ENCODE peak calls at places on chromosomes 5 and 9, in ten cellular contexts. D is astrocyte; F is lower leg skin; V is A549; I is nephron progenitor cell; Z is CD4-positive, alpha-beta T cell; U is endothelial cell; C is esophagus squamous epithelium; J is RWPE1; S is heart left ventricle. N is an unnamed sample.

GRCh38 chr5:75457691-75458090 is 53.7 kb downstream of the CERT1 start:
- DNase-seq in D (no peak), F (no peak), V (no peak), I (no peak), Z (no peak), U (no peak), C (no peak), J (peak; percentile 38), S (no peak), N (no peak)

GRCh38 chr9:4038182-4038723 is 261.6 kb downstream of the GLIS3 start:
- DNase-seq in D (peak; percentile 91), F (no peak), V (no peak), I (no peak), Z (no peak), U (no peak), C (no peak), J (no peak), S (no peak), N (no peak)

GRCh38 chr5:58462623-58463230 is 2.8 kb upstream of the PLK2 start:
- DNase-seq in D (peak; percentile 38), F (peak; percentile 34), V (peak; percentile 31), I (peak; percentile 40), Z (peak; percentile 17), U (peak; percentile 48), C (no peak), J (peak; percentile 54), S (peak; percentile 20), N (no peak)

GRCh38 chr9:91085499-91086291 is 276.0 kb downstream of the AUH start:
- DNase-seq in D (no peak), F (no peak), V (no peak), I (no peak), Z (no peak), U (no peak), C (no peak), J (no peak), S (no peak), N (no peak)

GRCh38 chr9:105415344-105415980 is 32.4 kb upstream of the FSD1L start:
- DNase-seq in D (peak; percentile 4), F (peak; percentile 39), V (peak; percentile 59), I (peak; percentile 76), Z (peak; percentile 48), U (peak; percentile 66), C (no peak), J (peak; percentile 74), S (peak; percentile 49), N (peak; percentile 39)

GRCh38 chr5:72108200-72109050 is 1.1 kb downstream of the MAP1B start:
- DNase-seq in D (peak; percentile 58), F (peak; percentile 65), V (peak; percentile 61), I (peak; percentile 80), Z (no peak), U (peak; percentile 78), C (no peak), J (peak; percentile 79), S (peak; percentile 83), N (no peak)

GRCh38 chr9:78542491-78543175 is 245.7 kb downstream of the PSAT1 start:
- DNase-seq in D (no peak), F (no peak), V (no peak), I (peak; percentile 12), Z (no peak), U (no peak), C (no peak), J (no peak), S (no peak), N (no peak)

GRCh38 chr9:26746357-26747072 is 146.1 kb downstream of the CAAP1 start:
- DNase-seq in D (peak; percentile 14), F (no peak), V (peak; percentile 13), I (no peak), Z (no peak), U (no peak), C (no peak), J (peak; percentile 60), S (no peak), N (no peak)

GRCh38 chr5:62708481-62709325 is 130.1 kb downstream of the LRRC70 start:
- DNase-seq in D (no peak), F (no peak), V (no peak), I (no peak), Z (no peak), U (no peak), C (no peak), J (no peak), S (no peak), N (no peak)

GRCh38 chr9:17630531-17630949 is 51.7 kb downstream of the SH3GL2 start:
- DNase-seq in D (no peak), F (no peak), V (no peak), I (no peak), Z (no peak), U (no peak), C (no peak), J (no peak), S (no peak), N (no peak)

GRCh38 chr5:168207450-168208029 is 83.9 kb upstream of the WWC1 start:
- DNase-seq in D (no peak), F (no peak), V (no peak), I (no peak), Z (no peak), U (no peak), C (no peak), J (no peak), S (no peak), N (no peak)

GRCh38 chr9:132858756-132859155 is 19.3 kb downstream of the AK8 start:
- DNase-seq in D (no peak), F (no peak), V (no peak), I (no peak), Z (no peak), U (no peak), C (no peak), J (no peak), S (no peak), N (no peak)

GRCh38 chr9:132857031-132857430 is 21.1 kb downstream of the AK8 start:
- DNase-seq in D (peak; percentile 39), F (peak; percentile 57), V (no peak), I (no peak), Z (no peak), U (no peak), C (no peak), J (no peak), S (peak; percentile 28), N (no peak)

GRCh38 chr9:132855904-132856303 is 22.2 kb downstream of the AK8 start:
- DNase-seq in D (no peak), F (no peak), V (no peak), I (no peak), Z (no peak), U (no peak), C (no peak), J (no peak), S (no peak), N (no peak)

GRCh38 chr9:132854832-132855231 is 23.3 kb downstream of the AK8 start:
- DNase-seq in D (no peak), F (no peak), V (no peak), I (no peak), Z (no peak), U (no peak), C (no peak), J (no peak), S (no peak), N (no peak)

GRCh38 chr9:132857601-132858342 is 20.3 kb downstream of the AK8 start:
- DNase-seq in D (no peak), F (no peak), V (no peak), I (peak; percentile 33), Z (no peak), U (no peak), C (no peak), J (no peak), S (no peak), N (no peak)
- TF ChIP-seq CTCF in D (peak; percentile 3), F (no peak), V (no peak), I (no peak), Z (no peak), U (no peak), C (no peak), J (no peak), S (no peak), N (no peak)

DNA sequence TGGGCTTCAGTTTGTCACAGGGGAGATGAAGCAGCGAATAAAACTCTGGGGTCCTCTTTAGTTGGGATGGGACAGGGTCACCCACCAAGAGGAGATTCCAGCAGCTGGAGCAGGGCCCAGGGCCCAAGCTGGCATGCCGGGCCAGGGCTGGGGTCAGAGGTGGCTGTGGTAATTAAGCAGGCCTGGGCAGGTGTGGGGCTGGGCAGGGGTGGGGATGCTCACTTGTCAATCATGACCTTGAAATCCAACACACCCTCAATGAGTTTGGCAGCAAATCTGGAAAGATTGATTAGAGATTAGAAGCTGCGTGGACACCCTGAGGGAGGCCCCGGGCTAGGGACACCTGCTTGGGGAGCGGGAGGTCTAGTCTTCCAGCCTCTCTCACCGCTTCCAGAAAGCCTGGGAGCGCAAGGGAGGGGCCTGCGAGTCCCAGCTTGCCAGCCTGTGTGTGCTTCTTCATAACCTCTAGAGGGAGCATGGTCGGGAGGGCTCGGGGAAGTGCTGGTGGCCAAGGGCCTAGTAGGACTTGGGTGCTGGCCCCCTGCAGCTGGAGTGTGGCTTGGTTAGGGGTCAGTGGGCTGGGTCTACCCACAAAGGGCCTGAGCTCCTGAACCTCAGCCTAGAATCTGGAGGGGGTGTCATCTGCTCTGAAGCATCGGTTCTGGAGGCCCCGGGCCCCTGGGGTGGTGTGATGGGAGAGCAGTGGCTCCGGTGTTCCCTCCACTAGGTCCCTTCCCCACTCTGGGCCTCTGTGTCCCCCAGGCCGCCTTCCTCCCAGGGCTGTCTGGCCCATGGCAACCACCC is 7.6 kb downstream of the CRAT start:
- DNase-seq in D (no peak), F (peak; percentile 31), V (peak; percentile 85), I (peak; percentile 52), Z (no peak), U (peak; percentile 63), C (no peak), J (peak; percentile 94), S (peak; percentile 33), N (no peak)
- TF ChIP-seq CTCF in D (peak; percentile 41), F (no peak), V (peak; percentile 47), I (peak; percentile 42), Z (no peak), U (peak; percentile 39), C (peak; percentile 32), J (peak; percentile 83), S (peak; percentile 57), N (no peak)

DNA sequence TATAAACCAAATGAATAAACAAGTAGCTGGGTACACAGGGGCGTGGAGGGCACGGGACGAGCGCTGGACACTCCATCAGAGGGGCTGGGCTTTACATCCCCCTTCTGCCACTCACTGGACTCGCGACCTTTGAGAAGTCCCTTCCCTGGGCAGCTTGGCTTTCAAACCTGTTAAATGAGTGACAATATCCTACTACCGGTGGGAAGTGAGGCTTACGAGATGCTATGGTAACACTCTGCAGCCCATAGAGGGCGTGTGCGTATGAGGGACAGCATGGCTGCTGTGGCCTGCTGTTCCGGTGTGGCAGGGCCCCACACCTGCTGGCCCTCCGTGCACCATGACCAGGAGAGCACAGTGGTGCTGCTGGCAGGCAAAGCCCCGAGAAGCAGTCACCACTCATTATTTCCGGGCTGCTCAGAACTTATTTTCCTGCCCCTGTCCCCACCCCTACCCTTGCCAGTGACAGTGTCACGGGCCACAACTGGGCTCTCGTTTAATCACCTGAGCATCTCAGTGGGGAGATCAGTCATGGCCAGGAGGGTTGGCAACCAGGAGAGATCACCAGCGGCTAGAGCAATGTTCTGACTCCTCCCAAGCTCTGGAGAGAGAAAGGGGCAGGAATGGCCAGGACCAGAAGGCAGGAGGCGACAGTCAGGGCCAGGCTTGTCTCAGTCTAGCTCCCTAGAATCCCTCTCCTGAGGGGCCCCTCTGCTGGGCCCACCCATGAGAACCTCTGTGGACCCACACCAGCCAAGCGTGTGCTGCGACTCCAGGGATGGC is 10.5 kb downstream of the CLTB start:
- DNase-seq in D (no peak), F (no peak), V (no peak), I (no peak), Z (no peak), U (peak; percentile 18), C (no peak), J (no peak), S (no peak), N (no peak)
- TF ChIP-seq CTCF in D (no peak), F (no peak), V (peak; percentile 16), I (peak; percentile 7), Z (no peak), U (no peak), C (no peak), J (no peak), S (no peak), N (no peak)

GRCh38 chr5:1052641-1053390 is 44.2 kb downstream of the NKD2 start:
- DNase-seq in D (no peak), F (no peak), V (no peak), I (no peak), Z (no peak), U (no peak), C (no peak), J (no peak), S (no peak), N (no peak)
- TF ChIP-seq CTCF in D (no peak), F (no peak), V (peak; percentile 16), I (no peak), Z (no peak), U (no peak), C (peak; percentile 32), J (peak; percentile 28), S (peak; percentile 22), N (no peak)

N was measured in omental fat pad.